ENCODE peak calls at places on chromosomes 4 and X, in four cellular contexts. One of them, this sample, is unnamed.

GRCh38 chr4:150310159-150310895 is 232.1 kb downstream of the DCLK2 start:
- DNase-seq in K562: no peak
- DNase-seq in IMR-90: peak
- DNase-seq in GM12878: no peak
- DNase-seq in this sample: no peak

GRCh38 chr4:93199492-93199891 is 629.1 kb upstream of the ATOH1 start:
- DNase-seq in K562: peak
- DNase-seq in IMR-90: peak
- DNase-seq in GM12878: no peak
- DNase-seq in this sample: no peak

GRCh38 chrX:15206306-15206705 is 63.6 kb downstream of the ASB9 start:
- DNase-seq in K562: no peak
- DNase-seq in IMR-90: no peak
- DNase-seq in GM12878: no peak
- DNase-seq in this sample: no peak

GRCh38 chrX:101079736-101080135 is 1.1 kb downstream of the TMEM35A start:
- DNase-seq in K562: no peak
- DNase-seq in IMR-90: no peak
- DNase-seq in GM12878: no peak
- DNase-seq in this sample: no peak

GRCh38 chr4:126081336-126081735 is 766.6 kb downstream of the FAT4 start:
- DNase-seq in K562: no peak
- DNase-seq in IMR-90: no peak
- DNase-seq in GM12878: no peak
- DNase-seq in this sample: no peak

GRCh38 chr4:145735330-145735638 is 55.3 kb downstream of the C4orf51 start:
- DNase-seq in K562: no peak
- DNase-seq in IMR-90: peak
- DNase-seq in GM12878: no peak
- DNase-seq in this sample: no peak

GRCh38 chr4:2948895-2949781 is 14.1 kb downstream of the NOP14 start:
- DNase-seq in K562: no peak
- DNase-seq in IMR-90: no peak
- DNase-seq in GM12878: no peak
- DNase-seq in this sample: no peak

GRCh38 chr4:166662266-166662843 is 571.9 kb downstream of the SPOCK3 start:
- DNase-seq in K562: no peak
- DNase-seq in IMR-90: no peak
- DNase-seq in GM12878: peak
- DNase-seq in this sample: no peak

GRCh38 chrX:85111347-85111746 is 107.7 kb downstream of the APOOL start:
- DNase-seq in K562: peak
- DNase-seq in IMR-90: peak
- DNase-seq in GM12878: no peak
- DNase-seq in this sample: no peak

GRCh38 chr4:6232836-6233785 is 32.8 kb upstream of the JAKMIP1 start:
- DNase-seq in K562: no peak
- DNase-seq in IMR-90: no peak
- DNase-seq in GM12878: no peak
- DNase-seq in this sample: no peak

GRCh38 chr4:96753216-96753615 is 913.3 kb downstream of the PDHA2 start:
- DNase-seq in K562: no peak
- DNase-seq in IMR-90: no peak
- DNase-seq in GM12878: no peak
- DNase-seq in this sample: no peak

GRCh38 chrX:23745786-23746185 is 2.7 kb upstream of the ACOT9 start:
- DNase-seq in K562: no peak
- DNase-seq in IMR-90: no peak
- DNase-seq in GM12878: no peak
- DNase-seq in this sample: no peak

GRCh38 chrX:107840971-107841370 is 15.3 kb downstream of the MID2 start:
- DNase-seq in K562: no peak
- DNase-seq in IMR-90: no peak
- DNase-seq in GM12878: no peak
- DNase-seq in this sample: no peak

GRCh38 chr4:103934178-103934789 is 214.5 kb upstream of the TACR3 start:
- DNase-seq in K562: peak
- DNase-seq in IMR-90: peak
- DNase-seq in GM12878: no peak
- DNase-seq in this sample: no peak

GRCh38 chrX:9728271-9728670 is 37.4 kb downstream of the GPR143 start:
- DNase-seq in K562: no peak
- DNase-seq in IMR-90: no peak
- DNase-seq in GM12878: no peak
- DNase-seq in this sample: no peak

GRCh38 chrX:9730078-9730477 is 35.6 kb downstream of the GPR143 start:
- DNase-seq in K562: no peak
- DNase-seq in IMR-90: no peak
- DNase-seq in GM12878: no peak
- DNase-seq in this sample: no peak

GRCh38 chrX:9729161-9729885 is 36.3 kb downstream of the GPR143 start:
- DNase-seq in K562: no peak
- DNase-seq in IMR-90: no peak
- DNase-seq in GM12878: no peak
- DNase-seq in this sample: no peak

GRCh38 chrX:9724711-9725110 is 40.9 kb downstream of the GPR143 start:
- DNase-seq in K562: no peak
- DNase-seq in IMR-90: peak
- DNase-seq in GM12878: no peak
- DNase-seq in this sample: no peak
- TF ChIP-seq CHD1 in K562: no peak
- TF ChIP-seq CHD1 in IMR-90: no peak
- TF ChIP-seq CHD1 in GM12878: no peak
- TF ChIP-seq CHD1 in this sample: no peak

GRCh38 chrX:71534773-71535544 is 2.1 kb downstream of the OGT start:
- DNase-seq in K562: no peak
- DNase-seq in IMR-90: no peak
- DNase-seq in GM12878: no peak
- DNase-seq in this sample: no peak

GRCh38 chrX:71532753-71533425 is at the start of gene OGT:
- DNase-seq in K562: peak
- DNase-seq in IMR-90: peak
- DNase-seq in GM12878: peak
- DNase-seq in this sample: peak

GRCh38 chrX:71532078-71532752 is 689 bp upstream of the OGT start:
- DNase-seq in K562: peak
- DNase-seq in IMR-90: peak
- DNase-seq in GM12878: no peak
- DNase-seq in this sample: no peak

GRCh38 chrX:71533514-71533849 is 578 bp downstream of the OGT start:
- DNase-seq in K562: peak
- DNase-seq in IMR-90: no peak
- DNase-seq in GM12878: no peak
- DNase-seq in this sample: no peak

DNA sequence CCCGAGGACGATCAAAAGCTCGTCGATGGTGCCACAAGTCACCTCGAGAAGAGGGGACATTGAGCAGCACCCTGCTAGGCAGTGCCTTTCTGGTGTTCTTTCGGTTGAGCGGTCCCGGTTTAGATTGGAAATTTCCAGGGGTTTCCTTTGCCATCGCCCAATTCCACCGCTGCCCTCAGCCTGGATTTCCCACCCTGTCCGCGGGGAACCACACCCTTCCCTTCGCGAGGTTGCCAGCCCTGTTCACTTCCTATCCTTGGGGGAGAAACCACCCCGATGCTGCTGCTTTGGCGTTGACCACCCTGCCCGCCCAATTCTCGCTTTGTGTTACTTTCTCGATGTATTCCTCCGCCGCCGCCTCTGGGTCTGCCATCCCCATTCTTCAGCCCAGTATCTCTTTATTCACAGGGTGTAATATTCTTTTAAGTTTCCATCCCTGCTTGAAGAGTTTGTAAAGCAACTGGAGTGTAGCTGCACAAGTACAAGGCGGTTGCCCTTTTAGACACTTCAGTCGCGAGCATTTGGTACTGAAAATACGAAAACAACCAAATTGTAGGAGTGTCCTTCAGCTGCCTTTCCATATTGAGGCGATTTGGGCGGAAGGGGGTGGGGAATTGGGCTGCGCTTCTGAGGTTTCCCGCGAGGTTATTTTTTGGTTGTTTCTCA is 1.1 kb downstream of the OGT start:
- DNase-seq in K562: peak
- DNase-seq in IMR-90: peak
- DNase-seq in GM12878: no peak
- DNase-seq in this sample: no peak
- TF ChIP-seq CHD1 in K562: no peak
- TF ChIP-seq CHD1 in IMR-90: no peak
- TF ChIP-seq CHD1 in GM12878: no peak
- TF ChIP-seq CHD1 in this sample: no peak

GRCh38 chr4:78784255-78784654 is 8.1 kb downstream of the BMP2K start:
- DNase-seq in K562: no peak
- DNase-seq in IMR-90: peak
- DNase-seq in GM12878: no peak
- DNase-seq in this sample: no peak
- TF ChIP-seq CHD1 in K562: no peak
- TF ChIP-seq CHD1 in IMR-90: no peak
- TF ChIP-seq CHD1 in GM12878: no peak
- TF ChIP-seq CHD1 in this sample: no peak

GRCh38 chrX:136031626-136032025 is 46.4 kb downstream of the SLC9A6 start:
- DNase-seq in K562: no peak
- DNase-seq in IMR-90: no peak
- DNase-seq in GM12878: no peak
- DNase-seq in this sample: no peak

GRCh38 chrX:136030357-136031225 is 45.4 kb downstream of the SLC9A6 start:
- DNase-seq in K562: no peak
- DNase-seq in IMR-90: peak
- DNase-seq in GM12878: no peak
- DNase-seq in this sample: no peak

GRCh38 chrX:136032370-136032769 is 47.1 kb downstream of the SLC9A6 start:
- DNase-seq in K562: no peak
- DNase-seq in IMR-90: no peak
- DNase-seq in GM12878: no peak
- DNase-seq in this sample: no peak

GRCh38 chrX:136028383-136028984 is 43.2 kb downstream of the SLC9A6 start:
- DNase-seq in K562: peak
- DNase-seq in IMR-90: peak
- DNase-seq in GM12878: no peak
- DNase-seq in this sample: no peak
- TF ChIP-seq CHD1 in K562: no peak
- TF ChIP-seq CHD1 in IMR-90: no peak
- TF ChIP-seq CHD1 in GM12878: no peak
- TF ChIP-seq CHD1 in this sample: no peak

This sample was measured in H1.